ENCODE peak calls at places on chromosomes 1 and 21, in four cellular contexts. X, U, O and W are unnamed samples.

GRCh38 chr1:161502641-161503393 is 2.4 kb upstream of the FCGR2A start:
- DNase-seq in X (no peak), U (no peak), O (no peak), W (no peak)

GRCh38 chr1:198725090-198725489 is 86.2 kb downstream of the PTPRC start:
- DNase-seq in O (no peak), X (no peak), U (peak), W (no peak)

GRCh38 chr1:5744911-5745431 is 247.3 kb downstream of the NPHP4 start:
- DNase-seq in O (no peak), X (no peak), U (peak), W (no peak)

GRCh38 chr1:196890668-196891067 is 2.8 kb downstream of the CFHR4 start:
- DNase-seq in X (no peak), U (no peak), O (no peak), W (no peak)

GRCh38 chr1:39141925-39142324 is 62.6 kb upstream of the MACF1 start:
- DNase-seq in X (no peak), U (no peak), O (peak), W (peak)

GRCh38 chr21:25370311-25370744 is 237.0 kb downstream of the MRPL39 start:
- DNase-seq in U (peak), X (no peak), O (peak), W (no peak)

GRCh38 chr1:22930235-22930912 is 42.3 kb downstream of the LACTBL1 start:
- DNase-seq in X (peak), U (peak), O (no peak), W (peak)

GRCh38 chr1:107532318-107532717 is 391.5 kb downstream of the NTNG1 start:
- DNase-seq in X (no peak), U (peak), O (no peak), W (no peak)

GRCh38 chr1:197619008-197619640 is 156.2 kb downstream of the DENND1B start:
- DNase-seq in U (peak), X (peak), O (no peak), W (no peak)

GRCh38 chr1:35287807-35288640 is 19.5 kb downstream of the ZMYM4 start:
- DNase-seq in O (no peak), X (no peak), U (peak), W (no peak)

GRCh38 chr1:25342846-25343245 is 4.7 kb downstream of the TMEM50A start:
- DNase-seq in U (no peak), X (no peak), O (no peak), W (no peak)

GRCh38 chr1:167720965-167721616 is 691 bp upstream of the MPZL1 start:
- DNase-seq in U (peak), O (no peak), X (peak), W (no peak)

GRCh38 chr1:228176461-228177182 is 11.0 kb downstream of the IBA57 start:
- DNase-seq in X (no peak), O (no peak), U (no peak), W (no peak)

GRCh38 chr1:203547771-203548421 is 53.9 kb downstream of the OPTC start:
- DNase-seq in U (no peak), X (no peak), O (no peak), W (no peak)

DNA sequence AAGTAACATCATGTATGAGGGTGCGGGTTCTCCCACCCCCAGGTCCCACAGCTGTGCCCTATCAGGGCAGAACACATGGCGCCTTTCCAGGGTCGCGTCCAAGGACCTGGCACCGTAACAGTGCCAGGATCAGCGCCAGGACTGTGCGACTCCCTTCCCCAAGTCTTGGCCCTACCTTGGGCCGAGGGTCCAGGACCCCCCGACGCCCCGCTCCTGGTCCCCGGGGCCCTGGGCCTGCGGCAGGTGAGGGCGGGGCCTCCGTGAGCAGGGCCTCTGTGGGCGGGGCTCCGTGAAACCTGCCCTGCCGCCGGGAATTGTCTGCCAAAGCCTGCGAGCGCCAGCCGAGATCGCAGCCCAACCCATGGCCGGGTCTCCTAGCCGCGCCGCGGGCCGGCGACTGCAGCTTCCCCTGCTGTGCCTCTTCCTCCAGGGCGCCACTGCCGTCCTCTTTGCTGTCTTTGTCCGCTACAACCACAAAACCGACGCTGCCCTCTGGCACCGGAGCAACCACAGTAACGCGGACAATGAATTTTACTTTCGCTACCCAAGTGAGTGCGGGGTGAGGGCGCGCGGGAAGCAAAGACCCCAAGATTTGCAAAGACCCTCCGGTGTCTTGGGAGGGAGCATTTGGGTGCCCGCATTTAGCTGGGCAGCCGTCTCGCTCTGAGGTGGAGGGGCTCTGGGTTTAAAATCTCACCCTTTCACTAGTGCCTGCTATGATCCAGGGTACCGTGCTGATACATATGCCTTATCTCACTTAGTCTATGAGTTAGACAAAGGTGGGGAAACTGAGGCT is at the start of gene RHBG:
- DNase-seq in O (no peak), U (peak), X (no peak), W (peak)
- H3K4me3 ChIP-seq in O (peak), U (peak), X (no peak), W (peak)

DNA sequence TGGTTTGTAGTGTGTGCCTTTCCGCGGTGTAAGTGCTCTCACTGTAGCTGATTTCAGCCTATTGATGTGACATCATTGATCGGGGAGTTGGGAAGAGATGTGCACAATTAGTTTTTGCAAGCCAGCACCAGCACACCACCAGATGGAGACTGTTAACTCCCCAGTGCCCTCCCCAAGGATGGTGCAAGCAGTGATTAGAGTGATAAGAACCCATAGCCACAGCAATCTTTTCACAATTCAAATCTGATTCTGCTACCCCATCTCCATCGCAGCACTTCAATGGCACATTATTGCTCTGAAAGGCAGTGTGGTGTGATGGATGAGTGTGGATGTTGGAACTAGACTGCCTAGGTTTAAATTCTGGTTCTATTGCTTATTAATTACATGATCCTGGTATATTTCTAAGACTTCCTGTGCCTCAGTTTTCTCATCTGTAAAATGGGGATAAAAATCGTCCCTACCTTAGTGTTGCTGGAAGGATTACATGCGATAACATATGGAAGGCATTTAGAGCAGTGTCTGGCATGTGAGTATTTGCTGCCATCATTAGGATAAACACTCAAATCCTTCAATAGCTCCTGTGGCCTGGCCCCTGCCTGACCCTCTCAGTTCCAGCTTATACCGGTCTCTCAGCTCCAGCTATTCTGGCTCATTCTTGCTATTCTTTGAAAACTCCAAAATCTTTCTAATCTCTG is 6.7 kb downstream of the CSF3R start:
- DNase-seq in O (no peak), X (no peak), U (no peak), W (no peak)
- H3K4me3 ChIP-seq in O (no peak), X (no peak), U (no peak), W (no peak)

GRCh38 chr1:152107984-152108898 is 7.0 kb downstream of the TCHH start:
- DNase-seq in O (no peak), U (peak), X (no peak), W (peak)

GRCh38 chr1:152109231-152109997 is 5.8 kb downstream of the TCHH start:
- DNase-seq in O (no peak), X (no peak), U (peak), W (peak)

GRCh38 chr1:152108899-152109222 is 6.4 kb downstream of the TCHH start:
- DNase-seq in X (no peak), O (no peak), U (peak), W (peak)

GRCh38 chr1:152109998-152110294 is 5.3 kb downstream of the TCHH start:
- DNase-seq in O (no peak), X (no peak), U (no peak), W (no peak)

GRCh38 chr1:152107289-152107983 is 7.8 kb downstream of the TCHH start:
- DNase-seq in O (no peak), U (peak), X (no peak), W (peak)
- H3K4me3 ChIP-seq in O (no peak), U (peak), X (no peak), W (peak)

GRCh38 chr1:237154173-237154572 is 112.2 kb downstream of the RYR2 start:
- DNase-seq in O (no peak), X (no peak), U (peak), W (no peak)
- H3K4me3 ChIP-seq in O (no peak), X (no peak), U (no peak), W (no peak)

GRCh38 chr1:206909167-206909882 is 12.1 kb downstream of the IL24 start:
- DNase-seq in O (no peak), U (peak), X (no peak), W (peak)
- H3K4me3 ChIP-seq in O (peak), U (peak), X (no peak), W (peak)